ENCODE peak calls at places on chromosomes 1 and 21, in six cellular contexts. M is heart left ventricle; W is MM.1S; K is AG04450; I is CD8-positive, alpha-beta T cell; Z is astrocyte. U is an unnamed sample.
A peak's percentile ranks its signal among the peaks of the same experiment; 100 is the strongest.

GRCh38 chr1:241924080-241924808 is 33.3 kb upstream of the BECN2 start:
- DNase-seq in Z (no peak), K (no peak), M (no peak), W (no peak), I (no peak), U (no peak)

GRCh38 chr1:245704765-245705164 is 550.0 kb downstream of the KIF26B start:
- DNase-seq in Z (peak; percentile 70), K (no peak), I (no peak), W (no peak), M (no peak), U (no peak)

GRCh38 chr1:174839211-174839610 is 160.5 kb upstream of the CACYBP start:
- DNase-seq in W (no peak), K (no peak), I (no peak), M (no peak), Z (peak; percentile 46), U (no peak)

GRCh38 chr1:229578168-229579100 is 19.9 kb upstream of the ABCB10 start:
- DNase-seq in Z (no peak), M (no peak), K (no peak), W (no peak), I (no peak), U (no peak)

GRCh38 chr1:3529099-3529729 is 74.7 kb downstream of the ARHGEF16 start:
- DNase-seq in W (no peak), M (peak; percentile 76), I (no peak), Z (no peak), K (no peak), U (no peak)

GRCh38 chr1:52348704-52349301 is 17.2 kb downstream of the CC2D1B start:
- DNase-seq in I (no peak), M (no peak), W (no peak), Z (no peak), K (no peak), U (no peak)

GRCh38 chr1:35788139-35788538 is 18.4 kb upstream of the CLSPN start:
- DNase-seq in Z (no peak), M (no peak), W (no peak), K (no peak), I (no peak), U (no peak)

GRCh38 chr1:215241451-215241850 is 158.9 kb downstream of the KCNK2 start:
- DNase-seq in K (no peak), I (no peak), M (no peak), W (no peak), Z (no peak), U (no peak)

GRCh38 chr21:31222142-31222541 is 121.9 kb downstream of the TIAM1 start:
- DNase-seq in K (no peak), I (no peak), Z (peak; percentile 83), M (no peak), W (no peak), U (no peak)

GRCh38 chr1:205517288-205517687 is 12.8 kb downstream of the CDK18 start:
- DNase-seq in M (no peak), I (no peak), W (no peak), K (no peak), Z (no peak), U (no peak)

GRCh38 chr1:205514211-205515142 is 10.0 kb downstream of the CDK18 start:
- DNase-seq in K (no peak), W (no peak), I (no peak), Z (no peak), M (no peak), U (no peak)

GRCh38 chr1:205516362-205516761 is 11.9 kb downstream of the CDK18 start:
- DNase-seq in K (no peak), W (no peak), Z (no peak), I (no peak), M (no peak), U (no peak)

GRCh38 chr1:205517763-205518162 is 13.3 kb downstream of the CDK18 start:
- DNase-seq in I (no peak), W (no peak), M (no peak), K (no peak), Z (no peak), U (no peak)

GRCh38 chr1:205515781-205516253 is 11.3 kb downstream of the CDK18 start:
- DNase-seq in Z (no peak), K (no peak), M (peak; percentile 63), W (no peak), I (no peak), U (no peak)
- H3K27ac ChIP-seq in Z (no peak overlapping the region), K (no peak overlapping the region), M (peak overlapping the region; percentile 78), W (no peak overlapping the region), I (no peak overlapping the region), U (no peak overlapping the region)

DNA sequence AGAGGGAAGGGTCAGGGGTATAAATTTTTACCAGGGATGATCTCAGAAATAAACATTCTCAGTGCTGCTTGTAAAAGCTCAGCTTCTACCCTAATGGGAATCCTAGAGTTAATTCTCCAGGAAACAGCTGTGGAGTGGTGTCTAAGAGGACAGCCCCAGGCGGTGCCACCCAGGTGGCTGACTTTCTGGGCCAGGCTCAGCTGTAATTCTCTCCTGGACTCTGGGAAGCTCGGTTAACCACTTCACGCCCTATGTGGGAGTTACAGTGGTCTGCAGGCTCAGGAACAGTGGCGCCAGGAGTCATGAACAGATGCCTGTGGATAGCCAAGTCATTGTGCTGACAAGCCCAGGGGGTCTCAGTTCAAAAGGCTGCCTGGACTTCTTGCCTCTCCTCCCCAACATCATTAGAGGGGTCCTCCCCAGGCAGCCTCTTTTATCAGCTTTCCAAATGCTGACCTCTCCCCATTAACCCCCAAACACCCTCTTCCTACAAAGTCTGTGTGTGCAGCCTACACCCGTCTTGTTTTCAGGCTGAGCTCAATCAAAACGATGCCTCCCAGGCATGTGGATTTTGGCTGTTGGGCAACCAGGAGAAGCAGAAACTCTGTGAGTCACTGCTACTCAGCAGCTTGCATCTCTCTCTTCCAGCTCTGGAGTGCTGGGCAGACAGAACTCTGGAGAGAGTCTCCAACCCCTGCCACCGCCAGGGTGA is 1.2 kb downstream of the HHIPL2 start:
- DNase-seq in W (no peak), M (no peak), I (no peak), K (peak; percentile 46), Z (peak; percentile 67), U (no peak)
- H3K4me3 ChIP-seq in W (no peak overlapping the region), M (no peak overlapping the region), I (no peak overlapping the region), K (no peak overlapping the region), Z (peak overlapping the region; percentile 6), U (no peak overlapping the region)

GRCh38 chr1:58584082-58584895 is 7.2 kb upstream of the TACSTD2 start:
- DNase-seq in Z (peak; percentile 97), M (no peak), K (peak; percentile 87), I (no peak), W (peak; percentile 36), U (peak; percentile 85)

GRCh38 chr1:58585591-58586151 is 8.6 kb upstream of the TACSTD2 start:
- DNase-seq in Z (peak; percentile 54), W (no peak), M (no peak), K (no peak), I (no peak), U (no peak)

GRCh38 chr1:58587667-58588066 is 10.6 kb upstream of the TACSTD2 start:
- DNase-seq in Z (no peak), I (no peak), M (no peak), W (no peak), K (no peak), U (no peak)

GRCh38 chr1:58585166-58585565 is 8.1 kb upstream of the TACSTD2 start:
- DNase-seq in M (no peak), Z (no peak), W (no peak), I (no peak), K (no peak), U (no peak)

GRCh38 chr1:58586296-58586695 is 9.2 kb upstream of the TACSTD2 start:
- DNase-seq in I (no peak), Z (peak; percentile 68), K (no peak), W (no peak), M (no peak), U (no peak)
- H3K27ac ChIP-seq in I (no peak overlapping the region), Z (peak overlapping the region; percentile 10), K (no peak overlapping the region), W (no peak overlapping the region), M (no peak overlapping the region), U (peak overlapping the region; percentile 84)

GRCh38 chr1:81681104-81681503 is 119.6 kb upstream of the ADGRL2 start:
- DNase-seq in I (no peak), K (no peak), Z (no peak), M (no peak), W (no peak), U (no peak)
- H3K4me3 ChIP-seq in I (no peak overlapping the region), K (no peak overlapping the region), Z (no peak overlapping the region), M (no peak overlapping the region), W (peak overlapping the region; percentile 27), U (no peak overlapping the region)

DNA sequence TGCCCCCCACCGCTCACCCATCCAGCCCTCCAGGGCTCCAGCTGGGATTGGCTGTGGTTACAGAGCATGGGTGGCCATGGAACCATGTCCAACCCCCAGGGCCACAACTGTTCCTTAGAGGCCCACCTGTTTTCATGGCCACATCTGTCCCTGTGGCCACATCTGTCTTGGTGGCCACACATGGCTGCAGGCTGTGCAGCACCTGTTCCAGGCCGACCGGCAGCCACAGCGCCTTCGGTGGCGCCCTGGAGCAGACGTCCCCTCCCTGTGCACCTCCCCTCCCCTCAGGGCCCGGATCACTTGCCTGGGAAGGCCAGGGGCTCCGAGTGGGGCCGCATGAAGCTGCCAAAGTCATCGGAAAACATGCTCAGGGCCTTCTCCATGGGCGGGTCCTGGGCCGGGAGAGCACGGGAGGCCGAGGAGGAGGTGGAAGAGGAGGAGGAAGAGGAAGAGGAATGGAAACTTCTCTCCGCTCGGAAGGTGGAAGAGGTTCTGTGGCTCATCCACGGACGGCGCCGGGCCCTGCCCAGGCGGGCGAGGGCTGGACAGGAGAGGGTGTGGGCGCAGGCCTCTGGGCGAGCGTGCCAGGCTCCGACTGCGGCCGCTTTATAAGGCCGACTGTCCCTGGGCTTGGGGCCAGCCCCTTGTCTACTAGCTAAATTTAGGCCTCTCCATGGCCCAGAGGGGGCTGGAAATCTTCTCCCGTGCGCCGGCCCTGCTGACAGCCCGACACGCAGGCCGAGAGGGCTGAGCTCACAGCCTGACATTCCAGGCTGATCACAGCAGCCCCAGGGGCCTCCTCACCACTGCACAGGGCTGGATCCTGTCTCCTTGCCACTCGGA is at the start of gene HSPB7:
- DNase-seq in K (no peak), Z (peak; percentile 60), M (peak; percentile 91), W (no peak), I (no peak), U (peak; percentile 77)
- H3K27ac ChIP-seq in K (peak within 1 kb of the TSS; percentile 82), Z (no peak within 1 kb of the TSS), M (peak within 1 kb of the TSS; percentile 93), W (no peak within 1 kb of the TSS), I (no peak within 1 kb of the TSS), U (peak within 1 kb of the TSS; percentile 18)

DNA sequence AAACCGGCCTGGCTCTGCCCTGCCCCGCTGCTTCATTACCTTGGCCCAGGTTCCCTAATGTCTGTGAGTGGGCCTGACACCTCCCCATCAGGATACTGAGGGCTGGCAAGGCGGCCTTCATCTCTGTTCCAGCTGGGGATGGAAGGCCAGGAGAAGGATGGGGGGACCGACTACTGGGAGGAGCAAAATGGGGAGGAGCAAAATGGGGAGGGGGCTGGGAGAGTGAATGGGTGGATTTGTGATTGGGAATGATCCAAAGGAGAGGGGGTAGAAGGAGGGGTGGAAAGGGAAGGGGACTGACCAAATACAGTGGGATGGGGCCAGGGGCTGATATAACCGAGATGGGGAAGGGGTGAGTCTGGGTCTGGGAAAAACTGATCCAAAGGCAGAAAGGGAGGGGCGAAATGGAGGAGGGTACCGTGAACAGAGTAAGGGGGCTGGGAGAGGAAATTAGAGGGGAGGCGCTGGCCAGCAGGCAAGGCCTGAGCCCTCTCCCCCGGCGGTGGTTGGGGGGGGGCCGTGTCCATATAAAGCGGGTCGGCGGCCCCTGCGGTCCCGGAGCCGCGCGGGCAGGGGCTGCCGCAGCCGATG is at the start of gene FOXE3:
- DNase-seq in K (no peak), W (no peak), M (no peak), Z (no peak), I (no peak), U (no peak)
- H3K4me3 ChIP-seq in K (peak within 1 kb of the TSS; percentile 45), W (no peak within 1 kb of the TSS), M (no peak within 1 kb of the TSS), Z (no peak within 1 kb of the TSS), I (no peak within 1 kb of the TSS), U (no peak within 1 kb of the TSS)

GRCh38 chr1:198937231-198938031 is 298.6 kb downstream of the PTPRC start:
- DNase-seq in M (peak; percentile 72), I (peak; percentile 15), K (peak; percentile 80), W (peak; percentile 88), Z (peak; percentile 96), U (no peak)
- H3K27ac ChIP-seq in M (peak overlapping the region; percentile 80), I (peak overlapping the region; percentile 39), K (peak overlapping the region; percentile 58), W (peak overlapping the region; percentile 12), Z (peak overlapping the region; percentile 96), U (peak overlapping the region; percentile 81)

GRCh38 chr1:106185089-106185488 is 871.4 kb upstream of the PRMT6 start:
- DNase-seq in Z (no peak), I (no peak), M (no peak), W (no peak), K (no peak), U (no peak)
- H3K4me3 ChIP-seq in Z (no peak overlapping the region), I (no peak overlapping the region), M (no peak overlapping the region), W (no peak overlapping the region), K (no peak overlapping the region), U (no peak overlapping the region)

U was measured in left lung.